ENCODE peak calls at places on chromosome 9, in four cellular contexts. A is HEK293T, Q is K562, B is GM12878. F is an unnamed sample.

GRCh38 chr9:126486276-126486675 is 127.5 kb upstream of the LMX1B start:
- DNase-seq in A (no peak), B (no peak), Q (no peak), F (no peak)

GRCh38 chr9:108093773-108094675 is 604.5 kb upstream of the KLF4 start:
- DNase-seq in Q (peak), A (no peak), B (no peak), F (peak)

GRCh38 chr9:92964981-92965758 is 17.8 kb downstream of the FGD3 start:
- DNase-seq in B (no peak), Q (no peak), A (no peak), F (no peak)

GRCh38 chr9:22119537-22120167 is 110.5 kb upstream of the CDKN2B start:
- DNase-seq in A (peak), B (no peak), Q (no peak), F (peak)

GRCh38 chr9:83937861-83938455 is 16.7 kb upstream of the KIF27 start:
- DNase-seq in B (no peak), A (peak), Q (peak), F (peak)

GRCh38 chr9:77433675-77434445 is 214.3 kb downstream of the GNA14 start:
- DNase-seq in A (peak), B (no peak), Q (peak), F (peak)

GRCh38 chr9:106403081-106403480 is 459.9 kb upstream of the ZNF462 start:
- DNase-seq in Q (no peak), A (no peak), B (no peak), F (peak)

GRCh38 chr9:79023134-79023577 is 548.6 kb upstream of the TLE4 start:
- DNase-seq in B (no peak), A (no peak), Q (no peak), F (no peak)

GRCh38 chr9:69171049-69171448 is 3.0 kb upstream of the TJP2 start:
- DNase-seq in B (no peak), Q (peak), A (no peak), F (no peak)

GRCh38 chr9:94128580-94128979 is 44.3 kb downstream of the PTPDC1 start:
- DNase-seq in Q (no peak), B (no peak), A (no peak), F (no peak)

GRCh38 chr9:7212101-7212500 is 454.3 kb downstream of the KDM4C start:
- DNase-seq in Q (no peak), A (no peak), B (no peak), F (no peak)

GRCh38 chr9:29830815-29831214 is 2257.5 kb upstream of the C9orf72 start:
- DNase-seq in A (peak), B (no peak), Q (no peak), F (peak)

GRCh38 chr9:73215249-73215648 is 63.6 kb downstream of the ANXA1 start:
- DNase-seq in Q (no peak), A (no peak), B (no peak), F (no peak)

GRCh38 chr9:33127881-33128280 is 39.3 kb downstream of the B4GALT1 start:
- DNase-seq in Q (no peak), B (no peak), A (no peak), F (no peak)

GRCh38 chr9:134816264-134816663 is 64.3 kb upstream of the FCN2 start:
- DNase-seq in Q (no peak), A (no peak), B (no peak), F (no peak)

GRCh38 chr9:120845255-120845654 is 2.5 kb upstream of the PSMD5 start:
- DNase-seq in Q (no peak), A (no peak), B (no peak), F (no peak)

GRCh38 chr9:134813841-134814240 is 66.8 kb upstream of the FCN2 start:
- DNase-seq in A (no peak), B (no peak), Q (no peak), F (no peak)

GRCh38 chr9:130667117-130667430 is 2.7 kb downstream of the PRDM12 start:
- DNase-seq in A (no peak), B (no peak), Q (no peak), F (no peak)

GRCh38 chr9:134809296-134809695 is 71.3 kb upstream of the FCN2 start:
- DNase-seq in B (no peak), A (no peak), Q (no peak), F (no peak)

GRCh38 chr9:133351908-133352634 is 4.1 kb downstream of the RPL7A start:
- DNase-seq in A (peak), B (no peak), Q (peak), F (peak)

GRCh38 chr9:136765041-136765440 is 723 bp upstream of the LCN15 start:
- DNase-seq in B (no peak), Q (no peak), A (no peak), F (peak)

GRCh38 chr9:89601306-89601705 is 3.5 kb upstream of the GADD45G start:
- DNase-seq in A (no peak), B (no peak), Q (no peak), F (no peak)

GRCh38 chr9:129402341-129402739 is 218.6 kb downstream of the C9orf50 start:
- DNase-seq in Q (peak), A (no peak), B (no peak), F (no peak)

GRCh38 chr9:102106446-102106845 is 368.0 kb upstream of the GRIN3A start:
- DNase-seq in Q (no peak), A (no peak), B (no peak), F (no peak)

GRCh38 chr9:79256691-79257213 is 315.0 kb upstream of the TLE4 start:
- DNase-seq in B (no peak), Q (no peak), A (peak), F (no peak)

GRCh38 chr9:90915693-90916092 is 114.1 kb downstream of the SYK start:
- DNase-seq in B (no peak), A (peak), Q (peak), F (no peak)

GRCh38 chr9:133154097-133154989 is 9.4 kb downstream of the GBGT1 start:
- DNase-seq in Q (peak), B (no peak), A (no peak), F (no peak)

GRCh38 chr9:109974143-109974917 is 194.3 kb downstream of the PALM2AKAP2 start:
- DNase-seq in B (peak), Q (no peak), A (no peak), F (no peak)

GRCh38 chr9:95440447-95440846 is 76.3 kb downstream of the PTCH1 start:
- DNase-seq in A (no peak), B (no peak), Q (no peak), F (no peak)

GRCh38 chr9:70510157-70510770 is 95.8 kb upstream of the KLF9 start:
- DNase-seq in A (peak), B (no peak), Q (peak), F (peak)

GRCh38 chr9:106753155-106753671 is 109.8 kb upstream of the ZNF462 start:
- DNase-seq in Q (no peak), A (no peak), B (peak), F (no peak)

GRCh38 chr9:89874351-89875321 is 269.8 kb downstream of the GADD45G start:
- DNase-seq in B (no peak), Q (no peak), A (no peak), F (no peak)

GRCh38 chr9:93094294-93095204 is 1.5 kb upstream of the CARD19 start:
- DNase-seq in B (no peak), A (no peak), Q (no peak), F (no peak)

GRCh38 chr9:93064392-93065124 is 6.1 kb downstream of the SUSD3 start:
- DNase-seq in Q (peak), B (peak), A (no peak), F (no peak)

GRCh38 chr9:2816476-2817141 is 27.3 kb downstream of the PUM3 start:
- DNase-seq in A (no peak), Q (no peak), B (no peak), F (no peak)

GRCh38 chr9:116267021-116267420 is 113.4 kb downstream of the PAPPA start:
- DNase-seq in Q (no peak), B (no peak), A (no peak), F (no peak)

GRCh38 chr9:83151627-83152137 is 88.7 kb upstream of the RASEF start:
- DNase-seq in B (no peak), Q (no peak), A (no peak), F (no peak)

GRCh38 chr9:114446672-114447450 is 58.4 kb downstream of the WHRN start:
- DNase-seq in A (no peak), B (no peak), Q (no peak), F (no peak)
- TF ChIP-seq TARDBP in A (no peak), B (no peak), Q (no peak), F (no peak)

GRCh38 chr9:98328141-98328540 is 72.7 kb upstream of the TBC1D2 start:
- DNase-seq in A (no peak), Q (no peak), B (no peak), F (no peak)

GRCh38 chr9:98328770-98329169 is 73.3 kb upstream of the TBC1D2 start:
- DNase-seq in A (no peak), B (no peak), Q (no peak), F (no peak)

GRCh38 chr9:98324801-98325200 is 69.4 kb upstream of the TBC1D2 start:
- DNase-seq in A (no peak), B (no peak), Q (no peak), F (no peak)

GRCh38 chr9:98327249-98327561 is 71.8 kb upstream of the TBC1D2 start:
- DNase-seq in Q (no peak), B (no peak), A (no peak), F (no peak)

GRCh38 chr9:98326402-98327248 is 71.2 kb upstream of the TBC1D2 start:
- DNase-seq in A (no peak), Q (peak), B (no peak), F (no peak)
- TF ChIP-seq TARDBP in A (no peak), Q (no peak), B (no peak), F (no peak)

GRCh38 chr9:35908484-35909125 is 685 bp upstream of the SPAAR start:
- DNase-seq in A (no peak), Q (no peak), B (no peak), F (no peak)

GRCh38 chr9:35905912-35906679 is at the start of gene HRCT1:
- DNase-seq in A (no peak), Q (no peak), B (no peak), F (peak)

GRCh38 chr9:35907732-35908483 is 1.4 kb upstream of the SPAAR start:
- DNase-seq in A (no peak), B (no peak), Q (no peak), F (peak)

GRCh38 chr9:35904966-35905781 is 828 bp upstream of the HRCT1 start:
- DNase-seq in A (no peak), B (no peak), Q (no peak), F (no peak)

DNA sequence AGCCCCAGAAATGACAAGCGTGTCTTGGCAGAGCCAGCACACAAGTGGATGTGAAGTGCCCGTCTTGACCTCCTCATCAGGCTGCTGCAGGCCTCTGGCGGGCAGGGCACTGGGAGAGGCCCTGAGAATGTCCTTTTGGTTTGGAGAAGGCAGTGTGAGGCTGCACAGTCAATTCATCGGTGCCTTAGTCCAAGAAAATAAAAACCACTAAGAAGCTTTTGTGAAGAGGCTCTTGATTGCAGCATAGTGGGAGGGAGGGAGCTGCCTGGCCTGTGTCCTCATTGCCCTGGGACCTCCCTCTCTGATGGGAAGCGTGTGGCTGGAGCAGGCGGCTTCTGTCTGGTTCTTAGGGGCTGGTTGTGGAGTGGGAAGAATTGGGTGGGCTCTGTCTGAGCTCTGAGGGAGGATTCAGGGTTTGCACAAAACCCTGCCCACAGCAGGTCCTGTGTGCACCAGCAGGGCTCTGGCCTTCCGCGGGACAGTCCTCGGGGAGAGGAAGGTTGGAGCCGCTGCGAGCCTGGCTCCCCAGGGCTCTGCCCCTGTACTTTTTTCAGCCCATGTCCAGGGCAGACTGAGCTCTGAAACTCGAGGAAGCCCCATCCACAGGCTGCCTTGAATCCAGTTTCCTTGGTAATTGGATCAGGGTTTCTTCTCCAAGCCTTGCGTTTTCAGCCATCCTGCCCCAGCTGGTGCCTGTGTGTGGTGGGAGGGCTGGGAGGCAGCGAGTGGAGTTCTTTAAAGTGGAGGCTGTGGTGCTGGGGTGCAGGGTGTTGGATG is 1.1 kb downstream of the HRCT1 start:
- DNase-seq in Q (no peak), A (no peak), B (no peak), F (no peak)
- TF ChIP-seq TARDBP in Q (no peak), A (no peak), B (no peak), F (no peak)

GRCh38 chr9:124212381-124213050 is 45.2 kb upstream of the NEK6 start:
- DNase-seq in B (no peak), Q (no peak), A (no peak), F (no peak)
- TF ChIP-seq TARDBP in B (no peak), Q (no peak), A (no peak), F (no peak)

GRCh38 chr9:74953235-74953741 is 576 bp upstream of the C9orf40 start:
- DNase-seq in A (no peak), Q (no peak), B (no peak), F (no peak)
- TF ChIP-seq TARDBP in A (no peak), Q (no peak), B (no peak), F (no peak)

GRCh38 chr9:118331622-118332045 is 627.4 kb downstream of the TLR4 start:
- DNase-seq in Q (no peak), A (no peak), B (no peak), F (no peak)
- TF ChIP-seq TARDBP in Q (no peak), A (no peak), B (no peak), F (no peak)

GRCh38 chr9:127761491-127761904 is 17.0 kb downstream of the SH2D3C start:
- DNase-seq in B (no peak), Q (no peak), A (no peak), F (no peak)
- TF ChIP-seq TARDBP in B (no peak), Q (no peak), A (no peak), F (no peak)

GRCh38 chr9:27165670-27166069 is 56.6 kb downstream of the TEK start:
- DNase-seq in B (no peak), A (peak), Q (peak), F (peak)
- TF ChIP-seq TARDBP in B (no peak), A (no peak), Q (no peak), F (no peak)

DNA sequence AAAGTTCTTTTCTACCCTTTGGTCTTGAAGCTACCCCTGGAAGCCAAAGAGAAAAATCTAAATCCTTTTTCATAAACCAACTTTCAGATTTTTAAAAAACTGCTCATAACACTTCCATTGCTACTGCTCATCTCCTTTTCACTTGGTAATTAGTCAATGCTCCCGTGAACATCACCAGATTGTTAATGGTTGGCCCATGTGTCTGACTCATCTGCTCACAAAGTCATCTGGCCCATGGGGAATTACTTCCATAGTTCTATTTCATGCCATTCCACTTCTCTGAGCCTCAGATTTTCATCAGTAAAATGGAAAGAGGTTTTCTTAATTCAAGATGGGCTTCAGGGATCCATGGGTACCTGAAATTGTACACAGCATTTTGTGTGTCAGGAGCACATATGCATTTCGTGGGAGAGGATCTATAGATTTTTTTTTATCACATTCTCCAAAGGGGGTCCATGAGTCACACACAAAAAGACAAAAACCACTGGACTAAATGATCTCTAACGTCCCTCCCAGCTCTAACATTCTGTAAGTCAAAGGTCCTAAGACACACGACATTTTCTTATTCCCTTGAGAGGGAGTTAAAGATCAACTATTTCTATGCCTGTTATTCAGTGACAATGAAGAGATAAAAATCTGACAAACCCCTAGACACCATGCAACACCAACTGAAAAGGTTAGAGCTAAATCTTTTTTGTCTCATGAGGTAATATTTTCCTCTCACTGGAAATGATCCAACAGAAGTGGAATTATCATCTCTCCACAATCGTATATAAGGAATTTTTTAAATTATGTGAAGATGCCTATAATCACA is 75.4 kb downstream of the TEX10 start:
- DNase-seq in B (no peak), A (no peak), Q (no peak), F (no peak)
- TF ChIP-seq TARDBP in B (no peak), A (no peak), Q (no peak), F (no peak)

GRCh38 chr9:18018661-18019060 is 439.8 kb downstream of the SH3GL2 start:
- DNase-seq in B (no peak), A (no peak), Q (no peak), F (no peak)

GRCh38 chr9:18017136-18017535 is 438.3 kb downstream of the SH3GL2 start:
- DNase-seq in B (no peak), A (no peak), Q (no peak), F (no peak)

GRCh38 chr9:18023332-18023731 is 444.5 kb downstream of the SH3GL2 start:
- DNase-seq in Q (no peak), B (no peak), A (no peak), F (no peak)

GRCh38 chr9:18018241-18018640 is 439.4 kb downstream of the SH3GL2 start:
- DNase-seq in Q (no peak), B (no peak), A (no peak), F (no peak)

GRCh38 chr9:18020254-18020745 is 441.4 kb downstream of the SH3GL2 start:
- DNase-seq in Q (no peak), A (no peak), B (no peak), F (no peak)
- TF ChIP-seq TARDBP in Q (no peak), A (no peak), B (no peak), F (no peak)